ENCODE peak calls at places on chromosomes 16 and 17, in ten cellular contexts. X is ovary, P is cardiac muscle cell, S is prostate gland, K is adrenal gland, H is AG04450, B is A549, J is mammary epithelial cell, T is hepatocyte, C is body of pancreas. F is an unnamed sample.

GRCh38 chr17:49995055-49995738 is at the start of gene DLX3:
- DNase-seq in X (peak), P (peak), S (peak), K (peak), H (no peak), B (peak), J (peak), T (peak), C (peak), F (peak)

GRCh38 chr16:80299416-80299815 is 241.4 kb upstream of the DYNLRB2 start:
- DNase-seq in X (no peak), P (no peak), S (peak), K (no peak), H (no peak), B (no peak), J (no peak), T (peak), C (no peak), F (no peak)

GRCh38 chr17:34798581-34798980 is 162.7 kb downstream of the CCT6B start:
- DNase-seq in X (no peak), P (no peak), S (no peak), K (no peak), H (no peak), B (no peak), J (no peak), T (no peak), C (no peak), F (no peak)

GRCh38 chr16:86151372-86151950 is 252.5 kb downstream of the IRF8 start:
- DNase-seq in X (no peak), P (no peak), S (no peak), K (no peak), H (no peak), B (no peak), J (no peak), T (peak), C (no peak), F (no peak)

GRCh38 chr16:11416228-11417001 is 71.2 kb downstream of the RMI2 start:
- DNase-seq in X (no peak), P (no peak), S (no peak), K (no peak), H (no peak), B (no peak), J (no peak), T (no peak), C (no peak), F (no peak)

GRCh38 chr16:83117810-83118209 is 491.0 kb downstream of the CDH13 start:
- DNase-seq in X (no peak), P (no peak), S (no peak), K (no peak), H (no peak), B (no peak), J (no peak), T (no peak), C (no peak), F (no peak)

GRCh38 chr17:35299108-35299507 is 56.2 kb downstream of the SLFN5 start:
- DNase-seq in X (no peak), P (no peak), S (peak), K (no peak), H (no peak), B (no peak), J (peak), T (no peak), C (peak), F (peak)

GRCh38 chr16:83005653-83006160 is 378.9 kb downstream of the CDH13 start:
- DNase-seq in X (no peak), P (no peak), S (no peak), K (peak), H (no peak), B (no peak), J (no peak), T (no peak), C (no peak), F (no peak)

GRCh38 chr17:71765437-71765836 is 355.4 kb upstream of the SOX9 start:
- DNase-seq in X (no peak), P (no peak), S (no peak), K (no peak), H (no peak), B (no peak), J (no peak), T (peak), C (no peak), F (no peak)

GRCh38 chr16:90018297-90019200 is 707 bp downstream of the DBNDD1 start:
- DNase-seq in X (no peak), P (peak), S (peak), K (peak), H (no peak), B (peak), J (no peak), T (peak), C (peak), F (no peak)

GRCh38 chr16:49755716-49756115 is 100.2 kb downstream of the ZNF423 start:
- DNase-seq in X (no peak), P (no peak), S (no peak), K (no peak), H (no peak), B (no peak), J (no peak), T (no peak), C (no peak), F (no peak)

GRCh38 chr17:5380491-5381135 is 38.8 kb downstream of the NUP88 start:
- DNase-seq in X (no peak), P (no peak), S (no peak), K (peak), H (no peak), B (no peak), J (no peak), T (no peak), C (no peak), F (no peak)

GRCh38 chr16:11076259-11077018 is 132.1 kb downstream of the CLEC16A start:
- DNase-seq in X (no peak), P (no peak), S (no peak), K (no peak), H (no peak), B (no peak), J (no peak), T (no peak), C (no peak), F (no peak)

GRCh38 chr17:57941384-57942370 is 13.5 kb downstream of the CUEDC1 start:
- DNase-seq in X (no peak), P (no peak), S (no peak), K (no peak), H (no peak), B (no peak), J (no peak), T (no peak), C (no peak), F (no peak)

GRCh38 chr16:73046484-73047214 is 1.3 kb downstream of the ZFHX3 start:
- DNase-seq in X (no peak), P (no peak), S (no peak), K (no peak), H (no peak), B (no peak), J (no peak), T (no peak), C (no peak), F (no peak)

GRCh38 chr17:68706351-68706750 is 105.2 kb upstream of the FAM20A start:
- DNase-seq in X (no peak), P (no peak), S (no peak), K (no peak), H (no peak), B (no peak), J (no peak), T (no peak), C (no peak), F (no peak)

GRCh38 chr16:85556456-85557082 is 56.6 kb upstream of the GSE1 start:
- DNase-seq in X (peak), P (peak), S (peak), K (peak), H (no peak), B (peak), J (peak), T (peak), C (peak), F (peak)

GRCh38 chr17:75827291-75828050 is 16.7 kb downstream of the UNC13D start:
- DNase-seq in X (peak), P (peak), S (peak), K (peak), H (no peak), B (peak), J (no peak), T (peak), C (peak), F (no peak)

GRCh38 chr16:51056331-51056730 is 94.7 kb downstream of the SALL1 start:
- DNase-seq in X (no peak), P (no peak), S (no peak), K (no peak), H (no peak), B (no peak), J (no peak), T (no peak), C (no peak), F (no peak)
- H3K27ac ChIP-seq in X (no peak), P (no peak), S (no peak), K (no peak), H (no peak), B (no peak), J (no peak), T (no peak), C (no peak), F (no peak)

DNA sequence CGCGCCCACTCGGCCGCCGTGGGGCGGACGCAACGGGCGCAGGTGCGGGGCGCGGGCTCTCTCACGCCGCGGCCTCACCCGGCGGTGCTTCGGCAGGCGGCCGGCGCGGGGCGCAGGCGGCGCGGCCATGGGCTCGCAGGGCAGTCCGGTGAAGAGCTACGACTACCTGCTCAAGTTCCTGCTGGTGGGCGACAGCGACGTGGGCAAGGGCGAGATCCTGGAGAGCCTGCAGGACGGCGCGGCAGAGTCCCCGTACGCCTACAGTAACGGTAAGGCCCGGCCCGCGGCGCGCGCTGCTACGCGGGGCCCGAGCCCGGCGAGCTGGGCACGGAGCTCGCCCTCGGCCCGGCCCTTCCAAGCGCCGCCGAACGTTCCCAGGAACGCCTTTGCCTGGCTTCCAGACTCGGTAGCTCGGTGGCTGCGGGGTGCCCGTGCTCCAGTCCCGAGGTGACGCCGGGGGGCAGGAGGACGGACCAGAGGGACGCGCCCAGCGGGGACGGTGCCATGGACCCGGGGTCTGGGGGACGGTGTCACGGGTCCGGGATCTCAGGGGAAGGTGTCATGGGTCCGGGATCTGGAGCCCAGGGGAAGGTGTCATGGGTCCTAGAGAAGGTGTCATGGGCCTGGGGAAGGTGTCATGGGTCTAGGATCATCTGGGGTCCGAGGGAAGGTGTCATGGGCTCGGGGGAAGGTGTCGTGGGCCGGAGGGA is 454 bp downstream of the RAB40C start:
- DNase-seq in X (peak), P (peak), S (no peak), K (peak), H (no peak), B (no peak), J (peak), T (peak), C (peak), F (peak)
- TF ChIP-seq CTCF in X (no peak), P (no peak), S (no peak), K (no peak), H (no peak), B (no peak), J (no peak), T (no peak), C (no peak), F (no peak)

DNA sequence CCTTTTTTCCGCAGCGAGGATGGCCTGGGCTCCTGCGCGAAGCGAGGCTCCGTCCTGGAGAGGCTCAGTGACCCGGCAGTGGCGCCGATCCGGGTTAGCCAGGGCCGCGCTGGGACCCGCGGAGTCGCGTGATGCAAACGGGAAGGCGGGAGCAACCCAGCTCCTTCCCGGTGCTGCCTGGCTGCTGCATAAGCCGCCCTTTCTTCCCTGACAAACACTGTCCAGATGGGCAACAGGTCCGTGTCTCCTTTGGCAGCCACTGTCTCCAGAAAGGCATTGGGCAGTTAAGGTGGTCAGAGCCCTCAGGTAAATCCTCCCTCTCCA is 21.8 kb upstream of the ZNHIT3 start:
- DNase-seq in X (no peak), P (no peak), S (no peak), K (no peak), H (no peak), B (no peak), J (no peak), T (no peak), C (no peak), F (no peak)
- H3K4me3 ChIP-seq in X (no peak), P (no peak), S (no peak), K (no peak), H (no peak), B (no peak), J (no peak), T (no peak), C (no peak), F (no peak)

DNA sequence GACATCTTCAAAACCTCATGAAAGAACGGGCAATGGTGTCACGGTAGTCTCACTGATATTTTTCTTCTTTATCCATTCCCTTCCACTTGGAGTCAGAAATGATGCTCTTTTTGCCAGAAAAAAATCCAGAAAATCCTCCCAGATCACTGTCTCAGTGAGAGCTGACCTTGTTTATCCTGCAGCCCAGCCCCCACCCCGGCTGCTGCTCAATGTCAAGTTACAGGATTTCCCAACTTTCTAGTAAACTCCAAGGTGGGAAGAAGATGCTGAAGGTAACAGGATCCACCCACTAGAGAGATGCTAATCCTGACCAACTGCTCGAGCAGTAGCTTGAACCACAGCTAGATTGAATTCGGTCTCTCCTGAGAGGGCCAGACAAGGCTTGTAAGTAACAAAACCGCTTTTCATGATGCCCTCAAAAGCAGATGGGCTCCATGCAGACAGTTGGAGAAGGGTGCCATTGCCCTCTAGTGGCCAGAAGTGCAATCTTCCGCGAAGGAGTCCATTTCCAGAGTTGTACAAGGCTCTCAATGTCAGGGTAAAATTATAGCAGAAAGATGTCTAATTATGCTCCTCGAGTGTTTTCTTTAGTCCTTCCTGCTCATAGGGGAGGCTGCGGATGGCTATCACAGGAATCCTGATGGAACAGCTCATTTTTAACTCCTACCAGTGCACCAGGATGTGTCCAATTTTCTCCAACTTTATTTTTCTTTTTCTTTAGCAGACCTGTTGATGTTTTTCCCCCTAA is 4.0 kb downstream of the CDH11 start:
- DNase-seq in X (peak), P (peak), S (peak), K (peak), H (peak), B (peak), J (peak), T (peak), C (peak), F (no peak)
- H3K27ac ChIP-seq in X (no peak), P (no peak), S (no peak), K (no peak), H (peak), B (no peak), J (no peak), T (peak), C (no peak), F (no peak)

GRCh38 chr16:57938936-57939871 is 31.7 kb downstream of the CNGB1 start:
- DNase-seq in X (no peak), P (no peak), S (peak), K (peak), H (no peak), B (peak), J (peak), T (peak), C (peak), F (peak)
- TF ChIP-seq CTCF in X (no peak), P (peak), S (no peak), K (no peak), H (peak), B (peak), J (peak), T (no peak), C (no peak), F (peak)

DNA sequence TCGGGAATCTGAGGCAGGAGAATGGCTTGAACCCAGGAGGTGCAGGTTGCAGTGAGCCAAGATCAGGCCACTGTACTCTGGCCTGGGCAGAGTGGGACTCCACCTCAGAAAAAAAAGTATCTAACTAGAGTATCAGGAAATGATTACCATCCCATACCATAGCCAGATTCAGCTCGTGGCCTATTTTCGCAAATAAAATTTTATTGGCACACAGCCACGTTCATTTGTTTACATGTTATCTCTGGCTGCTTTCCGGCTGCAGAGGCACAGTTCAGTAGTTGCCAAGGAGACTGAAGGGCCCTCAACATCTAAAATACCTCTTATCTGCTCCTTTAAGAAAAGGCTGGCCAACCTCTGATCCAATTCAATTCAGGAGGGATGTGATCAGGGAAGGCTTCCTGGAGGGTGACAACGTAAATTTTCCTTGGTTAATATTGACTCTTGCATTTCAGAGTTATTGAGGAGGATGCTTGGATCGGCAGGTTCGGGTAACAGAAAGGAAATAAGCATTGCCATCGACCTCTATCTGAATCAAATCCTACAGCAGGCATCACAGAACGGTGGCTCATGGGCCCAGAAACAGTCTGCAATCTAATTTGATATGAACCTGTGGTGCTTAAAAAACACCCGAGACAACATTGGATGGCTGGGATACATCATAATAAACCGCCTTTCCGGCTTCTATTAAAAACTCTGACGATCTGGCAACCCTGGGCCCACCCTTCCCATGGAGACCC is 73.8 kb downstream of the XYLT1 start:
- DNase-seq in X (peak), P (peak), S (peak), K (peak), H (no peak), B (no peak), J (no peak), T (peak), C (peak), F (no peak)
- H3K4me3 ChIP-seq in X (no peak), P (no peak), S (no peak), K (no peak), H (no peak), B (no peak), J (no peak), T (no peak), C (no peak), F (no peak)

GRCh38 chr17:20304961-20305360 is 162.4 kb downstream of the LGALS9B start:
- DNase-seq in X (no peak), P (no peak), S (no peak), K (no peak), H (no peak), B (no peak), J (no peak), T (no peak), C (no peak), F (no peak)
- H3K27ac ChIP-seq in X (no peak), P (no peak), S (no peak), K (no peak), H (no peak), B (no peak), J (no peak), T (no peak), C (no peak), F (no peak)

GRCh38 chr17:73863761-73864535 is 219.7 kb upstream of the SDK2 start:
- DNase-seq in X (no peak), P (no peak), S (no peak), K (no peak), H (no peak), B (no peak), J (no peak), T (no peak), C (no peak), F (no peak)
- TF ChIP-seq CTCF in X (no peak), P (no peak), S (no peak), K (no peak), H (no peak), B (no peak), J (no peak), T (no peak), C (no peak), F (no peak)

GRCh38 chr16:30786115-30786935 is 680 bp downstream of the ZNF629 start:
- DNase-seq in X (peak), P (peak), S (no peak), K (peak), H (no peak), B (peak), J (peak), T (peak), C (peak), F (peak)

GRCh38 chr16:30784215-30784614 is 2.8 kb downstream of the ZNF629 start:
- DNase-seq in X (no peak), P (no peak), S (no peak), K (no peak), H (no peak), B (no peak), J (no peak), T (no peak), C (no peak), F (no peak)

GRCh38 chr16:30786936-30787612 is at the start of gene ZNF629:
- DNase-seq in X (peak), P (peak), S (peak), K (peak), H (no peak), B (peak), J (peak), T (peak), C (peak), F (peak)

GRCh38 chr16:30783280-30784109 is 3.5 kb downstream of the ZNF629 start:
- DNase-seq in X (no peak), P (no peak), S (no peak), K (no peak), H (no peak), B (no peak), J (no peak), T (no peak), C (no peak), F (no peak)

DNA sequence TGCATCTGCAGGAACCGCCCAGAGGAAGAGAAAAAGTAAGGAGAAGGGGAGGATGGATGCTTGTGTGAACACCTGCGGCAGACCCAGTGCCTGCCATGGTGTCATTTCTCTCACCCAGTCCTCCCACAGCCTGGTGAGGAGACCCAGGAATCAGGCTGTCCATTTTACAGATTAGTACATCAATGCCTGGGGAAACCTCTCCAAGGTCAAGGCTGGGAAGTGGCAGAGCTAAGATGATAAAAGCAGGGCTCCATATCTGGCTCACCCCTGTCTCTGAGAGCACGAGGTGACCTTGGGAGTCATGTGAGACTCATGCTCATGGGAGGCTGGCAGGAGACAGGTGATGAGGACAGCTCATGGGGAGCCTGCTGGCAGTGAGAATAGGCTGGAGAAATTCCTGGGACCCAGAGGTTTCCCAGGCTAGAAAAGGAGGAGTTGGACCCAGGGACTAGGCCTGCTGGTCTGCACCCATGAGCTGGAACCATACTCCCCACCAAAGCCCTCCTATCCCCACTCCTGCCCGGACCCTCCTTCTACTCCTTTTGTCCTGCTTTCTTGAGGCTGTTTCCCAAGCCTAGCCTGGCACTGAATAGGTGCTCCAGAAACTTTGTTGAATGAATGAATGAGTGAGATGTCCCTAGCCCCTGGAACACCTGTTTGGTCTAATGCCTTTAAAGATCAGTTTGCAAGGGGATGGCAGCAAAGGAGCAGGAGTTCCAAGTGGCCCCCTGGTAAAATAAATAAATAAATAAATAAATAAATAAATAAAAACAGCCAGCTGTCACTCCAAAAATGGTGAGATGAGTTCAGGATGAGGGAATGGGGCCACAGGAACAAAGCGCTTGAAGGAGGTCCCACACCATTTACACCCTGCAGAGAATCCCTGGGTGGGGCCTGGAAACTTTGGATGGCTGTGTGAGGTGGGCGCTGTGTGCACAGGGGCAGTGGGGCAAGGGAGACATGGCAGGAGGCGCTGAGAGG is 1.6 kb downstream of the ZNF629 start:
- DNase-seq in X (no peak), P (no peak), S (no peak), K (peak), H (no peak), B (no peak), J (no peak), T (peak), C (no peak), F (no peak)
- H3K4me3 ChIP-seq in X (no peak), P (peak), S (no peak), K (no peak), H (peak), B (peak), J (peak), T (peak), C (no peak), F (peak)

F was measured in lower lobe of right lung.